ENCODE peak calls at places on chromosomes 11 and 22, in five cellular contexts. One of them, this sample, is unnamed.

GRCh38 chr22:35538801-35539321 is 1.8 kb upstream of the RASD2 start:
- ATAC-seq in CD4-positive, CD25-positive, alpha-beta regulatory T cell: no peak
- ATAC-seq in upper lobe of left lung: no peak
- ATAC-seq in lung: no peak
- ATAC-seq in psoas muscle: no peak
- ATAC-seq in this sample: no peak

GRCh38 chr22:30302810-30303138 is 13.5 kb upstream of the CASTOR1 start:
- ATAC-seq in upper lobe of left lung: no peak
- ATAC-seq in CD4-positive, CD25-positive, alpha-beta regulatory T cell: no peak
- ATAC-seq in lung: no peak
- ATAC-seq in psoas muscle: no peak
- ATAC-seq in this sample: peak; percentile 39

GRCh38 chr11:76835928-76836612 is 24.6 kb upstream of the ACER3 start:
- ATAC-seq in CD4-positive, CD25-positive, alpha-beta regulatory T cell: no peak
- ATAC-seq in lung: no peak
- ATAC-seq in upper lobe of left lung: peak; percentile 78
- ATAC-seq in psoas muscle: no peak
- ATAC-seq in this sample: peak; percentile 64

GRCh38 chr11:33620423-33621120 is 80.1 kb downstream of the C11orf91 start:
- ATAC-seq in psoas muscle: no peak
- ATAC-seq in CD4-positive, CD25-positive, alpha-beta regulatory T cell: no peak
- ATAC-seq in lung: no peak
- ATAC-seq in upper lobe of left lung: no peak
- ATAC-seq in this sample: no peak

GRCh38 chr11:12273618-12273995 is 103.8 kb upstream of the PARVA start:
- ATAC-seq in psoas muscle: no peak
- ATAC-seq in CD4-positive, CD25-positive, alpha-beta regulatory T cell: no peak
- ATAC-seq in lung: no peak
- ATAC-seq in upper lobe of left lung: no peak
- ATAC-seq in this sample: no peak

GRCh38 chr11:79506734-79507344 is 66.0 kb upstream of the TENM4 start:
- ATAC-seq in lung: no peak
- ATAC-seq in CD4-positive, CD25-positive, alpha-beta regulatory T cell: no peak
- ATAC-seq in upper lobe of left lung: no peak
- ATAC-seq in psoas muscle: no peak
- ATAC-seq in this sample: no peak

GRCh38 chr11:95916049-95916448 is 7.9 kb downstream of the MTMR2 start:
- ATAC-seq in psoas muscle: no peak
- ATAC-seq in CD4-positive, CD25-positive, alpha-beta regulatory T cell: no peak
- ATAC-seq in upper lobe of left lung: no peak
- ATAC-seq in lung: no peak
- ATAC-seq in this sample: no peak

GRCh38 chr11:71251761-71252433 is 480 bp downstream of the SHANK2 start:
- ATAC-seq in lung: no peak
- ATAC-seq in upper lobe of left lung: peak; percentile 16
- ATAC-seq in CD4-positive, CD25-positive, alpha-beta regulatory T cell: no peak
- ATAC-seq in psoas muscle: no peak
- ATAC-seq in this sample: peak; percentile 12

GRCh38 chr11:15912291-15912690 is 444.1 kb downstream of the SOX6 start:
- ATAC-seq in CD4-positive, CD25-positive, alpha-beta regulatory T cell: no peak
- ATAC-seq in upper lobe of left lung: no peak
- ATAC-seq in lung: no peak
- ATAC-seq in psoas muscle: peak; percentile 18
- ATAC-seq in this sample: no peak

GRCh38 chr11:123451183-123451907 is 21.3 kb downstream of the GRAMD1B start:
- ATAC-seq in lung: no peak
- ATAC-seq in upper lobe of left lung: no peak
- ATAC-seq in psoas muscle: no peak
- ATAC-seq in CD4-positive, CD25-positive, alpha-beta regulatory T cell: no peak
- ATAC-seq in this sample: no peak

GRCh38 chr11:123452799-123453198 is 22.7 kb downstream of the GRAMD1B start:
- ATAC-seq in psoas muscle: no peak
- ATAC-seq in CD4-positive, CD25-positive, alpha-beta regulatory T cell: no peak
- ATAC-seq in upper lobe of left lung: peak; percentile 41
- ATAC-seq in lung: no peak
- ATAC-seq in this sample: no peak

GRCh38 chr11:123454796-123455195 is 24.7 kb downstream of the GRAMD1B start:
- ATAC-seq in CD4-positive, CD25-positive, alpha-beta regulatory T cell: no peak
- ATAC-seq in lung: no peak
- ATAC-seq in psoas muscle: no peak
- ATAC-seq in upper lobe of left lung: no peak
- ATAC-seq in this sample: no peak

GRCh38 chr11:123457187-123457770 is 27.2 kb downstream of the GRAMD1B start:
- ATAC-seq in lung: peak; percentile 11
- ATAC-seq in upper lobe of left lung: peak; percentile 78
- ATAC-seq in psoas muscle: no peak
- ATAC-seq in CD4-positive, CD25-positive, alpha-beta regulatory T cell: peak; percentile 61
- ATAC-seq in this sample: peak; percentile 43

DNA sequence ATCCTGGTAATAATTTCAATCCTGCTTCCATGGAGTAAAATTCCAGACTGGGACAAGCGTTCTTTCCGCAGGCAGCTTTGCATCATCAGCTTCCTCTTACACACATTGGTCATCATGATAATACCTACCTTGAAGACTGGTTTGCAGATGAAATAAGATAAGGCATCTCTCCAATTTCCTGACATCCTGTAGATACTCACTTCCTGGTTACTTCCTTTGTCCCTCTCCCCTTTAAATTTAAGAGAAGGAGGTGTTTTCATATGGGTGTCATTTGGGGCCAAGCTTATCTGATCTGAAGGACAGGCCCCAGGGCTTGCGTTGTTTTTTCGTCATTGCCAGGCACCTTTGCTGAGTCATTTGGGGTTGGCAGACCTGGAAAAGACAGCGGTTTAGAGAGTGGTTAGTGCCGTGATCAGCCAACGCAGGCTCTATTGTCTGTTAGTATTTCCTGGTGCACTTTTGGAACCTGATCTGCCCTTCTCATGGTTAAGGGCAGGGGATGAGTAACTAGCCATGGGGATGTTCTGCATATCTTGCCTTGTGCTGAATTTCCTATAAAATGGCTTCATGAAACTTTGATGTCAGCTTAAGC is 24.1 kb downstream of the GRAMD1B start:
- ATAC-seq in psoas muscle: peak; percentile 79
- ATAC-seq in CD4-positive, CD25-positive, alpha-beta regulatory T cell: peak; percentile 44
- ATAC-seq in lung: no peak
- ATAC-seq in upper lobe of left lung: no peak
- ATAC-seq in this sample: no peak
- H3K27ac ChIP-seq in psoas muscle: no peak overlapping the region
- H3K27ac ChIP-seq in CD4-positive, CD25-positive, alpha-beta regulatory T cell: peak overlapping the region; percentile 38
- H3K27ac ChIP-seq in lung: peak overlapping the region; percentile 9
- H3K27ac ChIP-seq in upper lobe of left lung: peak overlapping the region; percentile 18
- H3K27ac ChIP-seq in this sample: no peak overlapping the region

DNA sequence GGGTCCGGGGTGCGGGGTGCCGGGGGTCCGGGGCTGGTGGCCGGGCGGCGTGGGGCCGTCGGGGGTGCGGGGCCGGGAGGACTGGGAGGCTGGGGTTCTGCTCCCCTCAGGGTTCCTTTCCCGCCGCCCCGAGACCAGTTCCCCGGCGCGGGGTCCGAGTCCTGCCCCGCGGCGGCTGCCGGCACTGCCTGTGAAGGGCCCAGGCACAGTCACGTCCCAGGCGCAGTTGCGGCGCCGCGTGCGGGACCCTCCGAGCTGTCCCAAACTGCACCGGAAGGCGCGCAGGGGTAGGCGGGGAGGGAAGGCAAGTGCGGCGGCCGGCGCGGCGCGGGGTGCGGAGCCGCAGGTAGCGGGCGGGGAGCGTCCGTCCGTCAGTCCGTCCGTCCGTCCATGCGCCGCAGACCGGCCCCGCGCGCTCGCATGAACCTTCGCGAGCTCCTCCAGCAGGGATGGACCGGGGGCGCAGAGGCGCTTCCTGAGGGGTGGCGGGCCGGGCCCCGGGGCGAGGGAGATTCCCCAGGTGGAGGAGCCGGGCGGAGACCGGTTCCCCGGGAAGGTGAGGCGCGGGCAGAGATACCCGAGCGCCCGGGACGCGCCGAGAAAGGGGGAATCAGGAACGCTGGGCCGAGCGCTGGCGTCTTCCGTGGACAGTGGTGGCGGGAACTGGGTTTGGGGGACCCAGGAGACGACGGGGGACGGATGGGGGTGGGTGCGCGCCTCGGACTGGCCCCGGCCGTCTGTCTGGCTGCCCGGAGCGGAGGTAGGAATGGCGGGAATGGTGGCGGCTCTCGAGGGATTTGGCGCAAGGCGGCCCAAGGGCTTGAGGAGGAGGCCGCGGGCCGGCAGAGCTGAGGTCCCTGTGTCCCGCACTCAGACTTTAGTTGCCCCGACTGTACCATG is 3.1 kb upstream of the ADORA2A start:
- ATAC-seq in CD4-positive, CD25-positive, alpha-beta regulatory T cell: no peak
- ATAC-seq in lung: peak; percentile 22
- ATAC-seq in psoas muscle: peak; percentile 30
- ATAC-seq in upper lobe of left lung: peak; percentile 38
- ATAC-seq in this sample: peak; percentile 28
- H3K27ac ChIP-seq in CD4-positive, CD25-positive, alpha-beta regulatory T cell: peak overlapping the region; percentile 97
- H3K27ac ChIP-seq in lung: peak overlapping the region; percentile 71
- H3K27ac ChIP-seq in psoas muscle: peak overlapping the region; percentile 15
- H3K27ac ChIP-seq in upper lobe of left lung: peak overlapping the region; percentile 81
- H3K27ac ChIP-seq in this sample: peak overlapping the region; percentile 60

DNA sequence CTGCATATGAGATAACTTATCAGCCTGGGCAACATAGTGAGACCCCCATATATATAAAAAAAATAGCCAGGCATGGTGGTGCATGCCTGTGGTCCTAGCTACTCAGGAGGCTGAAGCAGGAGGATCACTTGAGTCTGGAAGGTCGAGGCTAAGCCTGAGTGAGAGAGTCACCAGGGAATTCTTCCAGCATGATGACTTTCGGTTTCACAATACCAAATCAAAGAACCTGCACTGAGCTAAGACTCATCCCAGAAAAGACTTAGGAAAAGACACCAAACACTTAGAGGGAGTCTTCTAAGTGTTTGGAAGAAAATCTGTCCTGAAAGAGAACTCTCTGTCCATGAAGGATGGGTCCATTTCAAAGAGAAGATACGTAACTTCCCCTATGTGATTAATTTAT is 12.7 kb downstream of the STK33 start:
- ATAC-seq in CD4-positive, CD25-positive, alpha-beta regulatory T cell: no peak
- ATAC-seq in psoas muscle: no peak
- ATAC-seq in lung: no peak
- ATAC-seq in upper lobe of left lung: no peak
- ATAC-seq in this sample: no peak
- H3K27ac ChIP-seq in CD4-positive, CD25-positive, alpha-beta regulatory T cell: no peak overlapping the region
- H3K27ac ChIP-seq in psoas muscle: no peak overlapping the region
- H3K27ac ChIP-seq in lung: no peak overlapping the region
- H3K27ac ChIP-seq in upper lobe of left lung: no peak overlapping the region
- H3K27ac ChIP-seq in this sample: no peak overlapping the region

DNA sequence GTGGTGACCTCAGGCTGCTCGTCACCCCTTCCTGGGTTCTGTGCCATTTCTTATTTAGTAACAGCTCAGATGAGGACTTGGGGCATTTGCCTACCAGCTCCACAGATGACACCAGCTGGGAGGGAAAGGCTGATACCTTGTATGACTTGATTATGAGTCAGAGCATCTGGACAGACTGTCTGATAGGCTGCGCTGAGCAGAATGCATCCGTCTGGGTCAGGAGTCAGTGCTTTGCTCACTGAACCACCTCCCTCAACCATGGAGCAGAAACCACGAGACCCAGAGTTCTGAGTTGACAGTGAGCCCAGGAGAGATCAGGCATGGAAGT is 6.8 kb downstream of the ST14 start:
- ATAC-seq in upper lobe of left lung: peak; percentile 85
- ATAC-seq in lung: peak; percentile 66
- ATAC-seq in CD4-positive, CD25-positive, alpha-beta regulatory T cell: peak; percentile 68
- ATAC-seq in psoas muscle: peak; percentile 74
- ATAC-seq in this sample: no peak
- H3K27ac ChIP-seq in upper lobe of left lung: peak overlapping the region; percentile 54
- H3K27ac ChIP-seq in lung: peak overlapping the region; percentile 62
- H3K27ac ChIP-seq in CD4-positive, CD25-positive, alpha-beta regulatory T cell: no peak overlapping the region
- H3K27ac ChIP-seq in psoas muscle: no peak overlapping the region
- H3K27ac ChIP-seq in this sample: no peak overlapping the region

GRCh38 chr11:86134580-86135318 is 65.9 kb upstream of the PICALM start:
- ATAC-seq in lung: no peak
- ATAC-seq in upper lobe of left lung: peak; percentile 41
- ATAC-seq in psoas muscle: no peak
- ATAC-seq in CD4-positive, CD25-positive, alpha-beta regulatory T cell: no peak
- ATAC-seq in this sample: peak; percentile 16
- H3K27ac ChIP-seq in lung: no peak overlapping the region
- H3K27ac ChIP-seq in upper lobe of left lung: peak overlapping the region; percentile 4
- H3K27ac ChIP-seq in psoas muscle: no peak overlapping the region
- H3K27ac ChIP-seq in CD4-positive, CD25-positive, alpha-beta regulatory T cell: no peak overlapping the region
- H3K27ac ChIP-seq in this sample: peak overlapping the region; percentile 21

DNA sequence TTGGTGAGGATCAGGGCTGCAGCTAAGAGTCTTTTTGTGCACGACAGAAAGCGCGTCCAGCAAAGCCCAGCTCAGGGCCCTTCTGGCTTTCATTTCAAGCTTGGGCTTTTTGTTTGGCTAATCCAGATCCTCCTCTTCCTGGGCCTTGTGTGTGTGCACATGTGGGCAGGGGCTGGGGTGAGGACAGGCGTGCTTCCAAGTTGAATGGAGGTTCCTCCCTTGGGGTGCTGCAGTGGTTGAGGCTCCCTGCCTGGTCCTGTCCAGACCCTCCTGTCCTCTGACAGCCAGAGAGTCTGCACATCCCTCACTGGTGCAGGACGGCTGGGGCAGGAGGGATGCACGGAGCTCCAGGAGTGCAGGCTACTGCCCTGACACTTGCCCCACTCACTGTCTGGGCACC is 62.0 kb upstream of the NECTIN1 start:
- ATAC-seq in CD4-positive, CD25-positive, alpha-beta regulatory T cell: no peak
- ATAC-seq in psoas muscle: no peak
- ATAC-seq in upper lobe of left lung: no peak
- ATAC-seq in lung: no peak
- ATAC-seq in this sample: no peak
- H3K27ac ChIP-seq in CD4-positive, CD25-positive, alpha-beta regulatory T cell: no peak overlapping the region
- H3K27ac ChIP-seq in psoas muscle: no peak overlapping the region
- H3K27ac ChIP-seq in upper lobe of left lung: no peak overlapping the region
- H3K27ac ChIP-seq in lung: no peak overlapping the region
- H3K27ac ChIP-seq in this sample: no peak overlapping the region

GRCh38 chr11:26017903-26018750 is 313.8 kb upstream of the ANO3 start:
- ATAC-seq in upper lobe of left lung: no peak
- ATAC-seq in CD4-positive, CD25-positive, alpha-beta regulatory T cell: no peak
- ATAC-seq in psoas muscle: no peak
- ATAC-seq in lung: no peak
- ATAC-seq in this sample: no peak

GRCh38 chr11:26025680-26026079 is 306.2 kb upstream of the ANO3 start:
- ATAC-seq in psoas muscle: no peak
- ATAC-seq in lung: no peak
- ATAC-seq in upper lobe of left lung: no peak
- ATAC-seq in CD4-positive, CD25-positive, alpha-beta regulatory T cell: no peak
- ATAC-seq in this sample: no peak

GRCh38 chr11:26017322-26017860 is 314.5 kb upstream of the ANO3 start:
- ATAC-seq in lung: no peak
- ATAC-seq in upper lobe of left lung: no peak
- ATAC-seq in psoas muscle: no peak
- ATAC-seq in CD4-positive, CD25-positive, alpha-beta regulatory T cell: no peak
- ATAC-seq in this sample: no peak

GRCh38 chr11:26021026-26021425 is 310.9 kb upstream of the ANO3 start:
- ATAC-seq in lung: no peak
- ATAC-seq in CD4-positive, CD25-positive, alpha-beta regulatory T cell: no peak
- ATAC-seq in psoas muscle: no peak
- ATAC-seq in upper lobe of left lung: no peak
- ATAC-seq in this sample: no peak
- H3K27ac ChIP-seq in lung: no peak overlapping the region
- H3K27ac ChIP-seq in CD4-positive, CD25-positive, alpha-beta regulatory T cell: no peak overlapping the region
- H3K27ac ChIP-seq in psoas muscle: no peak overlapping the region
- H3K27ac ChIP-seq in upper lobe of left lung: no peak overlapping the region
- H3K27ac ChIP-seq in this sample: no peak overlapping the region

This sample was measured in gastroesophageal sphincter.